ENCODE peak calls at places on chromosomes 11 and 22, in ten cellular contexts. One of them, this sample, is unnamed.

GRCh38 chr11:7639643-7640025 is 33.7 kb downstream of the CYB5R2 start:
- DNase-seq in retinal pigment epithelial cell: no peak
- DNase-seq in A549: no peak
- DNase-seq in IMR-90: no peak
- DNase-seq in transverse colon: peak; percentile 83
- DNase-seq in GM23248: no peak
- DNase-seq in aorta: no peak
- DNase-seq in fibroblast of villous mesenchyme: no peak
- DNase-seq in breast epithelium: no peak
- DNase-seq in fibroblast of the aortic adventitia: no peak
- DNase-seq in this sample: no peak

GRCh38 chr11:66639066-66639813 is 737 bp downstream of the RBM4 start:
- DNase-seq in fibroblast of villous mesenchyme: peak; percentile 55
- DNase-seq in breast epithelium: no peak
- DNase-seq in A549: no peak
- DNase-seq in transverse colon: peak; percentile 20
- DNase-seq in IMR-90: peak; percentile 42
- DNase-seq in aorta: peak; percentile 78
- DNase-seq in fibroblast of the aortic adventitia: peak; percentile 62
- DNase-seq in retinal pigment epithelial cell: no peak
- DNase-seq in GM23248: peak; percentile 80
- DNase-seq in this sample: no peak

GRCh38 chr11:70881948-70882715 is 370.2 kb downstream of the SHANK2 start:
- DNase-seq in A549: no peak
- DNase-seq in aorta: no peak
- DNase-seq in fibroblast of the aortic adventitia: no peak
- DNase-seq in fibroblast of villous mesenchyme: no peak
- DNase-seq in transverse colon: no peak
- DNase-seq in retinal pigment epithelial cell: no peak
- DNase-seq in GM23248: no peak
- DNase-seq in breast epithelium: no peak
- DNase-seq in IMR-90: no peak
- DNase-seq in this sample: no peak

GRCh38 chr11:3189193-3189843 is 24.2 kb upstream of the OSBPL5 start:
- DNase-seq in breast epithelium: no peak
- DNase-seq in A549: no peak
- DNase-seq in GM23248: no peak
- DNase-seq in IMR-90: no peak
- DNase-seq in retinal pigment epithelial cell: no peak
- DNase-seq in fibroblast of the aortic adventitia: no peak
- DNase-seq in fibroblast of villous mesenchyme: no peak
- DNase-seq in aorta: no peak
- DNase-seq in transverse colon: no peak
- DNase-seq in this sample: no peak

GRCh38 chr22:37303821-37304274 is 21.5 kb downstream of the CYTH4 start:
- DNase-seq in transverse colon: no peak
- DNase-seq in GM23248: peak; percentile 96
- DNase-seq in fibroblast of the aortic adventitia: peak; percentile 77
- DNase-seq in retinal pigment epithelial cell: peak; percentile 64
- DNase-seq in breast epithelium: no peak
- DNase-seq in fibroblast of villous mesenchyme: peak; percentile 89
- DNase-seq in IMR-90: peak; percentile 95
- DNase-seq in aorta: no peak
- DNase-seq in A549: peak; percentile 82
- DNase-seq in this sample: no peak

GRCh38 chr11:86035164-86035563 is 33.7 kb downstream of the PICALM start:
- DNase-seq in transverse colon: no peak
- DNase-seq in A549: no peak
- DNase-seq in GM23248: no peak
- DNase-seq in IMR-90: no peak
- DNase-seq in retinal pigment epithelial cell: no peak
- DNase-seq in fibroblast of the aortic adventitia: no peak
- DNase-seq in aorta: no peak
- DNase-seq in fibroblast of villous mesenchyme: no peak
- DNase-seq in breast epithelium: no peak
- DNase-seq in this sample: no peak

GRCh38 chr11:63986156-63986931 is at the start of gene OTUB1:
- DNase-seq in IMR-90: peak; percentile 86
- DNase-seq in fibroblast of villous mesenchyme: peak; percentile 90
- DNase-seq in aorta: peak; percentile 97
- DNase-seq in retinal pigment epithelial cell: peak; percentile 78
- DNase-seq in GM23248: peak; percentile 96
- DNase-seq in fibroblast of the aortic adventitia: peak; percentile 85
- DNase-seq in breast epithelium: peak; percentile 93
- DNase-seq in transverse colon: peak; percentile 95
- DNase-seq in A549: peak; percentile 95
- DNase-seq in this sample: peak; percentile 81

GRCh38 chr11:2091112-2091746 is 48.0 kb downstream of the IGF2 start:
- DNase-seq in fibroblast of villous mesenchyme: no peak
- DNase-seq in breast epithelium: no peak
- DNase-seq in GM23248: no peak
- DNase-seq in IMR-90: no peak
- DNase-seq in A549: no peak
- DNase-seq in aorta: peak; percentile 66
- DNase-seq in retinal pigment epithelial cell: no peak
- DNase-seq in transverse colon: no peak
- DNase-seq in fibroblast of the aortic adventitia: no peak
- DNase-seq in this sample: no peak

GRCh38 chr11:73412308-73412707 is 36.1 kb downstream of the RELT start:
- DNase-seq in IMR-90: no peak
- DNase-seq in GM23248: no peak
- DNase-seq in A549: no peak
- DNase-seq in aorta: no peak
- DNase-seq in breast epithelium: no peak
- DNase-seq in transverse colon: no peak
- DNase-seq in fibroblast of villous mesenchyme: no peak
- DNase-seq in retinal pigment epithelial cell: no peak
- DNase-seq in fibroblast of the aortic adventitia: no peak
- DNase-seq in this sample: no peak

GRCh38 chr11:117574551-117574950 is 222.5 kb downstream of the DSCAML1 start:
- DNase-seq in A549: no peak
- DNase-seq in aorta: no peak
- DNase-seq in GM23248: no peak
- DNase-seq in IMR-90: no peak
- DNase-seq in breast epithelium: no peak
- DNase-seq in fibroblast of villous mesenchyme: no peak
- DNase-seq in retinal pigment epithelial cell: no peak
- DNase-seq in transverse colon: no peak
- DNase-seq in fibroblast of the aortic adventitia: no peak
- DNase-seq in this sample: no peak

GRCh38 chr22:36156515-36157419 is 3.8 kb downstream of the APOL3 start:
- DNase-seq in breast epithelium: peak; percentile 82
- DNase-seq in retinal pigment epithelial cell: no peak
- DNase-seq in A549: no peak
- DNase-seq in aorta: peak; percentile 94
- DNase-seq in fibroblast of villous mesenchyme: peak; percentile 83
- DNase-seq in IMR-90: peak; percentile 77
- DNase-seq in fibroblast of the aortic adventitia: peak; percentile 86
- DNase-seq in transverse colon: peak; percentile 76
- DNase-seq in GM23248: peak; percentile 94
- DNase-seq in this sample: peak; percentile 66

GRCh38 chr22:42871146-42872050 is 14.3 kb upstream of the ARFGAP3 start:
- DNase-seq in A549: no peak
- DNase-seq in fibroblast of villous mesenchyme: no peak
- DNase-seq in transverse colon: no peak
- DNase-seq in aorta: no peak
- DNase-seq in IMR-90: no peak
- DNase-seq in fibroblast of the aortic adventitia: no peak
- DNase-seq in breast epithelium: no peak
- DNase-seq in GM23248: no peak
- DNase-seq in retinal pigment epithelial cell: no peak
- DNase-seq in this sample: no peak

GRCh38 chr22:22702874-22703570 is 58.6 kb downstream of the GGTLC2 start:
- DNase-seq in breast epithelium: no peak
- DNase-seq in transverse colon: no peak
- DNase-seq in fibroblast of the aortic adventitia: no peak
- DNase-seq in IMR-90: no peak
- DNase-seq in fibroblast of villous mesenchyme: no peak
- DNase-seq in retinal pigment epithelial cell: no peak
- DNase-seq in GM23248: no peak
- DNase-seq in aorta: no peak
- DNase-seq in A549: no peak
- DNase-seq in this sample: no peak

GRCh38 chr11:35247428-35247827 is 108.5 kb downstream of the CD44 start:
- DNase-seq in transverse colon: peak; percentile 26
- DNase-seq in fibroblast of the aortic adventitia: no peak
- DNase-seq in GM23248: no peak
- DNase-seq in fibroblast of villous mesenchyme: no peak
- DNase-seq in A549: no peak
- DNase-seq in aorta: no peak
- DNase-seq in breast epithelium: peak; percentile 30
- DNase-seq in retinal pigment epithelial cell: no peak
- DNase-seq in IMR-90: no peak
- DNase-seq in this sample: peak; percentile 90

GRCh38 chr11:7019500-7020182 is 505 bp downstream of the ZNF214 start:
- DNase-seq in fibroblast of villous mesenchyme: peak; percentile 28
- DNase-seq in A549: no peak
- DNase-seq in IMR-90: peak; percentile 20
- DNase-seq in fibroblast of the aortic adventitia: no peak
- DNase-seq in retinal pigment epithelial cell: no peak
- DNase-seq in breast epithelium: no peak
- DNase-seq in transverse colon: peak; percentile 14
- DNase-seq in aorta: peak; percentile 80
- DNase-seq in GM23248: peak; percentile 63
- DNase-seq in this sample: no peak

GRCh38 chr11:67345247-67345948 is 7.9 kb downstream of the POLD4 start:
- DNase-seq in fibroblast of villous mesenchyme: no peak
- DNase-seq in GM23248: no peak
- DNase-seq in transverse colon: peak; percentile 44
- DNase-seq in fibroblast of the aortic adventitia: no peak
- DNase-seq in breast epithelium: no peak
- DNase-seq in A549: no peak
- DNase-seq in retinal pigment epithelial cell: no peak
- DNase-seq in IMR-90: no peak
- DNase-seq in aorta: peak; percentile 42
- DNase-seq in this sample: no peak

DNA sequence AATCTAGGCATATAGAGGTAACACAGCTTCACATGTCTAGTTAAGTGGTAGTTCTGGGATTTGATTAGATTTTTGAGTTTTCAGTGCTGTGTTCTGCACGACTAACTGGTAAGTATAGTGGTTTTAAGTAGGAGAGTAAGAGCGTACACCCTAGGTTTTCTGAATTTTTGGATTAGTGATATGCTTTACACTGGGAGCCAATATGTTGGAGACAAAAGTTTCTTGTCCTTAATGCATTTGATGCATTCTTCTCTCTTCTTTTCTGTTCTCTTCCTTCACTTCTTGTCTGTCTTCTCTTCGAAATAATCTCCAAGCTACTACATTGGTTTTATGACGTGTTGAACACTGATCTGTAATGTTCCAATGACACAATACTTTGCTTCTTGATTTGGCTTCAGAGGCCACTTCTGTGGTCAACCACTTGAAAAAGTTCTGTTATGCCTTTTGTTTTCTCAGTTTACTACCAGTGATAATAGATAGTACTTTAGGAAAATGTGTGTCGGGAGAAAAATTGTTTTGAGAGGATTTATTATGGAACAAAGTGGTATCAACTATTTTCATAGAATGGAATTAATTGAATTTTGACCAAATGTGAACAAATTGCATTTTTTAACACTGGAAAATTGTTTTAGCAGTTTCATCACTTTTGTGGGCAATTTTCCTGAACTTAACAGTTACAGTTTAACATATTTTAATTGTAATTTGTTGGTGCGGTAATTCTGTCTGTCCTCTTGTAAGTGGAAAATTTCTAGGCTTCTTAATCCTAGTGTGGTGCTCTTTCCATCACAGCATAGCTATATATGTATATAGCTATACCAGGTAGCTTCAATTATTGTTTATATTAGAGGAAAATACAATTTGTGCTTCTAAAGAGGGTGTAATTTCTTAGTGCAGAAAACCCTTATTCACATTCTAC is 2.6 kb downstream of the PDE3B start:
- DNase-seq in A549: no peak
- DNase-seq in fibroblast of the aortic adventitia: no peak
- DNase-seq in breast epithelium: no peak
- DNase-seq in GM23248: no peak
- DNase-seq in transverse colon: no peak
- DNase-seq in fibroblast of villous mesenchyme: no peak
- DNase-seq in IMR-90: no peak
- DNase-seq in retinal pigment epithelial cell: no peak
- DNase-seq in aorta: no peak
- DNase-seq in this sample: peak; percentile 63
- H3K4me3 ChIP-seq in A549: peak overlapping the region; percentile 63
- H3K4me3 ChIP-seq in fibroblast of the aortic adventitia: no peak overlapping the region
- H3K4me3 ChIP-seq in breast epithelium: no peak overlapping the region
- H3K4me3 ChIP-seq in GM23248: no peak overlapping the region
- H3K4me3 ChIP-seq in transverse colon: peak overlapping the region; percentile 73
- H3K4me3 ChIP-seq in fibroblast of villous mesenchyme: no peak overlapping the region
- H3K4me3 ChIP-seq in IMR-90: no peak overlapping the region
- H3K4me3 ChIP-seq in retinal pigment epithelial cell: no peak overlapping the region
- H3K4me3 ChIP-seq in aorta: peak overlapping the region; percentile 26
- H3K4me3 ChIP-seq in this sample: peak overlapping the region; percentile 79

DNA sequence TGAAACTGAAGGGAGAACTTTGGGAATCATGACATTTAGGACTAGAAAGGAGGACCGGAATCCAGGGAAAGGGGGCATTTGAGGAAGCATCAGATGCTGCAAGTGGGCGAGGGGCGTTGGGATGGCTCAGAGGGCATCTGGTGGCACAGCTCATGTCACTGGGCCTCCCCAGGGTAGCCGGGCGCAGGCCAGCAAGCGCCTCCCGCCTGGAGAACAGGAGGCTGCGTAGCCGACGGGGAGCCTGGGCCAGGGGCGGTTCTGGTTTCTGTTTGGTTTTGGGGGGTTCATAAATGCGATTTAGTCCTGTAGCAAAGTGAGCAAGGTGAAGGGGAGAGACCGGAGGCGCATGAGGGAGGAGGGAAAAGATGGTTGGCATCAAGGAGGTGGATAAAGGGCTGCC is 443 bp upstream of the ST14 start:
- DNase-seq in transverse colon: no peak
- DNase-seq in fibroblast of the aortic adventitia: no peak
- DNase-seq in breast epithelium: no peak
- DNase-seq in A549: no peak
- DNase-seq in retinal pigment epithelial cell: no peak
- DNase-seq in fibroblast of villous mesenchyme: no peak
- DNase-seq in GM23248: no peak
- DNase-seq in IMR-90: no peak
- DNase-seq in aorta: no peak
- DNase-seq in this sample: no peak
- H3K4me3 ChIP-seq in transverse colon: peak overlapping the region; percentile 79
- H3K4me3 ChIP-seq in fibroblast of the aortic adventitia: no peak overlapping the region
- H3K4me3 ChIP-seq in breast epithelium: peak overlapping the region; percentile 67
- H3K4me3 ChIP-seq in A549: no peak overlapping the region
- H3K4me3 ChIP-seq in retinal pigment epithelial cell: no peak overlapping the region
- H3K4me3 ChIP-seq in fibroblast of villous mesenchyme: no peak overlapping the region
- H3K4me3 ChIP-seq in GM23248: no peak overlapping the region
- H3K4me3 ChIP-seq in IMR-90: no peak overlapping the region
- H3K4me3 ChIP-seq in aorta: no peak overlapping the region
- H3K4me3 ChIP-seq in this sample: no peak overlapping the region

GRCh38 chr11:43360361-43361032 is 1.8 kb downstream of the TTC17 start:
- DNase-seq in transverse colon: no peak
- DNase-seq in GM23248: peak; percentile 53
- DNase-seq in aorta: no peak
- DNase-seq in fibroblast of the aortic adventitia: peak; percentile 42
- DNase-seq in IMR-90: peak; percentile 42
- DNase-seq in A549: no peak
- DNase-seq in fibroblast of villous mesenchyme: peak; percentile 49
- DNase-seq in breast epithelium: no peak
- DNase-seq in retinal pigment epithelial cell: no peak
- DNase-seq in this sample: no peak
- H3K4me3 ChIP-seq in transverse colon: peak overlapping the region; percentile 97
- H3K4me3 ChIP-seq in GM23248: peak overlapping the region; percentile 94
- H3K4me3 ChIP-seq in aorta: no peak overlapping the region
- H3K4me3 ChIP-seq in fibroblast of the aortic adventitia: peak overlapping the region; percentile 97
- H3K4me3 ChIP-seq in IMR-90: peak overlapping the region; percentile 93
- H3K4me3 ChIP-seq in A549: peak overlapping the region; percentile 66
- H3K4me3 ChIP-seq in fibroblast of villous mesenchyme: peak overlapping the region; percentile 98
- H3K4me3 ChIP-seq in breast epithelium: peak overlapping the region; percentile 100
- H3K4me3 ChIP-seq in retinal pigment epithelial cell: peak overlapping the region; percentile 93
- H3K4me3 ChIP-seq in this sample: peak overlapping the region; percentile 83

GRCh38 chr11:128563942-128564641 is 23.3 kb downstream of the ETS1 start:
- DNase-seq in fibroblast of the aortic adventitia: no peak
- DNase-seq in breast epithelium: no peak
- DNase-seq in GM23248: no peak
- DNase-seq in fibroblast of villous mesenchyme: no peak
- DNase-seq in retinal pigment epithelial cell: no peak
- DNase-seq in IMR-90: no peak
- DNase-seq in aorta: no peak
- DNase-seq in transverse colon: no peak
- DNase-seq in A549: no peak
- DNase-seq in this sample: no peak
- H3K4me3 ChIP-seq in fibroblast of the aortic adventitia: no peak overlapping the region
- H3K4me3 ChIP-seq in breast epithelium: no peak overlapping the region
- H3K4me3 ChIP-seq in GM23248: no peak overlapping the region
- H3K4me3 ChIP-seq in fibroblast of villous mesenchyme: no peak overlapping the region
- H3K4me3 ChIP-seq in retinal pigment epithelial cell: no peak overlapping the region
- H3K4me3 ChIP-seq in IMR-90: no peak overlapping the region
- H3K4me3 ChIP-seq in aorta: no peak overlapping the region
- H3K4me3 ChIP-seq in transverse colon: no peak overlapping the region
- H3K4me3 ChIP-seq in A549: no peak overlapping the region
- H3K4me3 ChIP-seq in this sample: no peak overlapping the region